ENCODE peak calls at places on chromosome 11, in six cellular contexts. J, W, P, S, T and D are unnamed samples.

GRCh38 chr11:31237819-31238771 is 131.4 kb downstream of the DCDC1 start:
- DNase-seq in J (peak; percentile 9), W (peak; percentile 24), P (no peak), S (no peak), T (peak; percentile 9), D (no peak)

GRCh38 chr11:34194576-34195335 is 89.3 kb downstream of the NAT10 start:
- DNase-seq in J (no peak), W (no peak), P (no peak), S (no peak), T (peak; percentile 62), D (no peak)

GRCh38 chr11:69640260-69640994 is 529 bp upstream of the CCND1 start:
- DNase-seq in J (peak; percentile 71), W (peak; percentile 49), P (no peak), S (no peak), T (no peak), D (no peak)

GRCh38 chr11:110376711-110377324 is 52.9 kb upstream of the FDX1 start:
- DNase-seq in J (peak; percentile 92), W (peak; percentile 89), P (peak; percentile 54), S (peak; percentile 8), T (peak; percentile 84), D (peak; percentile 38)

GRCh38 chr11:133157180-133157579 is 375.1 kb downstream of the OPCML start:
- DNase-seq in J (no peak), W (no peak), P (no peak), S (no peak), T (no peak), D (no peak)

GRCh38 chr11:11844272-11844671 is 2.5 kb downstream of the USP47 start:
- DNase-seq in J (no peak), W (no peak), P (no peak), S (no peak), T (no peak), D (no peak)

GRCh38 chr11:47415949-47416472 is 7.6 kb downstream of the SLC39A13 start:
- DNase-seq in J (peak; percentile 97), W (peak; percentile 90), P (peak; percentile 26), S (no peak), T (peak; percentile 95), D (no peak)

GRCh38 chr11:34791725-34792124 is 124.5 kb downstream of the APIP start:
- DNase-seq in J (peak; percentile 3), W (no peak), P (no peak), S (no peak), T (no peak), D (no peak)

GRCh38 chr11:68946416-68947090 is 34.2 kb downstream of the MRGPRD start:
- DNase-seq in J (peak; percentile 69), W (peak; percentile 76), P (no peak), S (no peak), T (peak; percentile 94), D (no peak)

GRCh38 chr11:45237666-45238348 is 48.3 kb downstream of the SYT13 start:
- DNase-seq in J (no peak), W (no peak), P (no peak), S (no peak), T (no peak), D (no peak)

GRCh38 chr11:48109046-48109666 is 107.5 kb upstream of the OR4B1 start:
- DNase-seq in J (peak; percentile 74), W (peak; percentile 78), P (peak; percentile 50), S (no peak), T (peak; percentile 66), D (peak; percentile 67)

GRCh38 chr11:130318031-130318673 is 3.4 kb upstream of the ZBTB44 start:
- DNase-seq in J (no peak), W (peak; percentile 89), P (no peak), S (no peak), T (no peak), D (no peak)

GRCh38 chr11:120871924-120872323 is 152.0 kb upstream of the TBCEL start:
- DNase-seq in J (no peak), W (no peak), P (no peak), S (no peak), T (no peak), D (no peak)

GRCh38 chr11:83035070-83035854 is 36.4 kb downstream of the RAB30 start:
- DNase-seq in J (peak; percentile 44), W (no peak), P (no peak), S (no peak), T (peak; percentile 79), D (no peak)

GRCh38 chr11:68839953-68840641 is 1.6 kb downstream of the CPT1A start:
- DNase-seq in J (peak; percentile 41), W (no peak), P (peak; percentile 58), S (no peak), T (peak; percentile 24), D (no peak)

GRCh38 chr11:63805844-63806415 is 7.3 kb upstream of the SPINDOC start:
- DNase-seq in J (no peak), W (no peak), P (no peak), S (no peak), T (peak; percentile 21), D (no peak)

GRCh38 chr11:133945087-133945974 is 11.4 kb downstream of the IGSF9B start:
- DNase-seq in J (no peak), W (no peak), P (no peak), S (peak; percentile 81), T (peak; percentile 36), D (no peak)

GRCh38 chr11:56849250-56849649 is 100.8 kb upstream of the OR9G4 start:
- DNase-seq in J (no peak), W (peak; percentile 39), P (no peak), S (no peak), T (no peak), D (no peak)

GRCh38 chr11:250740-251299 is 14.0 kb downstream of the PSMD13 start:
- DNase-seq in J (peak; percentile 73), W (peak; percentile 44), P (peak; percentile 48), S (peak; percentile 83), T (peak; percentile 52), D (peak; percentile 40)

GRCh38 chr11:44701276-44701675 is 25.5 kb upstream of the TSPAN18 start:
- DNase-seq in J (no peak), W (no peak), P (no peak), S (no peak), T (no peak), D (no peak)

GRCh38 chr11:75768909-75769771 is 562 bp downstream of the DGAT2 start:
- DNase-seq in J (no peak), W (no peak), P (no peak), S (no peak), T (no peak), D (no peak)

GRCh38 chr11:69702769-69703510 is 882 bp downstream of the FGF19 start:
- DNase-seq in J (no peak), W (no peak), P (no peak), S (no peak), T (no peak), D (no peak)

GRCh38 chr11:1398506-1399235 is 8.9 kb downstream of the BRSK2 start:
- DNase-seq in J (no peak), W (no peak), P (no peak), S (no peak), T (no peak), D (no peak)

GRCh38 chr11:726278-726915 is 20.4 kb downstream of the EPS8L2 start:
- DNase-seq in J (peak; percentile 22), W (peak; percentile 84), P (peak; percentile 91), S (peak; percentile 54), T (no peak), D (peak; percentile 22)

GRCh38 chr11:133993107-133993506 is 36.3 kb upstream of the IGSF9B start:
- DNase-seq in J (no peak), W (no peak), P (no peak), S (no peak), T (no peak), D (no peak)